ENCODE peak calls at places on chromosomes 7 and 10, in seven cellular contexts. V is AG04449, F is heart right ventricle, N is hepatocyte, B is IMR-90, G is GM23338, R is bronchial epithelial cell. S is an unnamed sample.

GRCh38 chr7:44976746-44977196 is 2.0 kb downstream of the MYO1G start:
- DNase-seq in B (no peak), G (no peak), R (no peak), N (no peak), V (no peak), F (no peak), S (no peak)

GRCh38 chr7:17456541-17456940 is 158.1 kb downstream of the AHR start:
- DNase-seq in B (peak; percentile 14), N (no peak), G (no peak), F (no peak), V (no peak), R (no peak), S (no peak)

GRCh38 chr10:47344996-47345870 is 2.9 kb upstream of the RBP3 start:
- DNase-seq in N (no peak), V (no peak), B (no peak), R (no peak), F (no peak), G (no peak), S (no peak)

GRCh38 chr7:107035446-107035845 is 9.1 kb upstream of the PRKAR2B start:
- DNase-seq in R (peak; percentile 62), N (peak; percentile 28), V (peak; percentile 66), F (no peak), G (no peak), B (peak; percentile 95), S (no peak)

GRCh38 chr7:5495581-5496375 is 72.1 kb upstream of the TNRC18 start:
- DNase-seq in V (no peak), B (no peak), R (no peak), N (no peak), F (peak; percentile 83), G (no peak), S (no peak)

GRCh38 chr10:51422311-51423120 is 276.9 kb downstream of the CSTF2T start:
- DNase-seq in F (peak; percentile 24), V (peak; percentile 19), N (peak; percentile 71), G (peak; percentile 79), R (peak; percentile 47), B (peak; percentile 76), S (peak; percentile 54)

GRCh38 chr7:55570939-55571338 is 1.4 kb downstream of the VOPP1 start:
- DNase-seq in G (no peak), R (peak; percentile 88), V (no peak), F (no peak), N (no peak), B (peak; percentile 84), S (no peak)

GRCh38 chr10:91511549-91512330 is 101.6 kb downstream of the HECTD2 start:
- DNase-seq in B (peak; percentile 90), V (peak; percentile 75), F (no peak), R (peak; percentile 81), N (no peak), G (no peak), S (peak; percentile 3)

GRCh38 chr7:6049780-6050179 is 18.6 kb downstream of the ANKRD61 start:
- DNase-seq in B (no peak), F (no peak), G (no peak), R (no peak), N (no peak), V (no peak), S (no peak)

GRCh38 chr7:99579956-99580777 is 17.9 kb upstream of the TMEM225B start:
- DNase-seq in B (peak; percentile 23), V (no peak), R (peak; percentile 13), F (peak; percentile 30), G (peak; percentile 92), N (peak; percentile 75), S (peak; percentile 23)

GRCh38 chr10:115129752-115130151 is 36.6 kb downstream of the ATRNL1 start:
- DNase-seq in V (no peak), B (peak; percentile 37), F (no peak), N (peak; percentile 30), G (peak; percentile 57), R (peak; percentile 44), S (peak; percentile 28)

GRCh38 chr7:27576360-27576944 is 86.2 kb downstream of the HIBADH start:
- DNase-seq in N (peak; percentile 70), F (no peak), B (peak; percentile 46), V (no peak), R (peak; percentile 54), G (peak; percentile 71), S (peak; percentile 39)

GRCh38 chr10:92404592-92404991 is 113.6 kb downstream of the MARCHF5 start:
- DNase-seq in G (no peak), N (no peak), V (no peak), B (no peak), R (no peak), F (no peak), S (no peak)

GRCh38 chr10:132677905-132678298 is 108.0 kb downstream of the NKX6-2 start:
- DNase-seq in B (no peak), V (no peak), F (no peak), N (no peak), G (no peak), R (no peak), S (no peak)
- H3K4me3 ChIP-seq in B (no peak overlapping the region), V (no peak overlapping the region), F (no peak overlapping the region), N (no peak overlapping the region), G (no peak overlapping the region), R (no peak overlapping the region), S (no peak overlapping the region)

GRCh38 chr10:44834131-44834530 is 77.0 kb upstream of the TMEM72 start:
- DNase-seq in G (no peak), R (no peak), F (no peak), N (no peak), V (no peak), B (no peak), S (no peak)
- TF ChIP-seq CTCF in G (no peak), R (no peak), F (no peak), N (no peak), V (no peak), B (no peak), S (no peak)

GRCh38 chr7:149719912-149720335 is 53.5 kb downstream of the ZNF467 start:
- DNase-seq in R (no peak), F (no peak), V (no peak), N (no peak), B (no peak), G (no peak), S (peak; percentile 52)
- H3K4me3 ChIP-seq in R (no peak overlapping the region), F (no peak overlapping the region), V (no peak overlapping the region), N (no peak overlapping the region), B (no peak overlapping the region), G (no peak overlapping the region), S (no peak overlapping the region)

DNA sequence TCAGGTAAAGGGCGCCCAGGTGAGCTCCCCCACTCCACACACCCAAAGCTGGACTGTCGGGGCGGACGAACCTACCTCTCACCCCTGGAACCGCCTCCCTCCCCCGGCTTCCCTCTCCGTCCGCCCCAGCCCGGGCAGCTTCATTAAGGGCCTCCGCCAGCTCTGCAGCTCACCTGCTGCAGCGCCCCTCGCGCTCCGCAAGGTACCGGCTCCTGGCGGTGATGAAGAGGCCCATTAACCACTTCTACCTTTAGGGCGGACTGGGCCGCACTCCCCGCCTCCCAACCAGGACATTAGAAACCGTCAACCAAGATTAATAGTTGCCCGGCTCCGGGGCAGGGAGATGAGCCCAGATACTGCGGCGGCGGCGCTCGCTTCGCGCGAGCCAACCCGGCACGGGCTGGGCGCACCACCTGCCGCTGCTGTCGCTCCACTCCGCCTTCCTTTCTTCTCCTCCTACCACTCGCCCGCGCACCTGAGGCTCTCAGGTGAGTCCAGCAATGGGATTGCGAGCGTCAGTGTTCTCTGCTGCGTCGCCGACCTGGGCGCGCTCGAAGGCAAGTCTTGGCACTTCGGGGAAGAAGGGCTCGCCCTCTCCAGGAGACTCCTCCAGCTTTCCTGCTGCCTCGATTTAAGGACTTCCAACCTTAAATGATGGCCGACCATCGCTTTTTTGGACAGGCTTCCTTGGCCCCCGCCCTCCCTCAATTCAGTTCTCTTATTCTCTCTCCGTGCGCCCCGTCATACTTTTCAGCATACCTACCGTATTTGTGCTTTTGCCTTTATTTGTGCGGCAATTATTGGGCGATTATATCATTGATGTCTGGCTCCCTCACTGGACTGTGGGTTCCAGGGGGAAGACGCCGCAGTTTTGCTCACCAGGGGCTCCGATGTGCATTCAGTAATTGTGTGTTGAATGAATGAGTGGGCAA is 13.6 kb upstream of the KAZALD1 start:
- DNase-seq in B (no peak), F (no peak), N (peak; percentile 60), R (no peak), G (peak; percentile 86), V (no peak), S (no peak)
- TF ChIP-seq CTCF in B (no peak), F (no peak), N (peak; percentile 28), R (peak; percentile 2), G (peak; percentile 20), V (no peak), S (no peak)

DNA sequence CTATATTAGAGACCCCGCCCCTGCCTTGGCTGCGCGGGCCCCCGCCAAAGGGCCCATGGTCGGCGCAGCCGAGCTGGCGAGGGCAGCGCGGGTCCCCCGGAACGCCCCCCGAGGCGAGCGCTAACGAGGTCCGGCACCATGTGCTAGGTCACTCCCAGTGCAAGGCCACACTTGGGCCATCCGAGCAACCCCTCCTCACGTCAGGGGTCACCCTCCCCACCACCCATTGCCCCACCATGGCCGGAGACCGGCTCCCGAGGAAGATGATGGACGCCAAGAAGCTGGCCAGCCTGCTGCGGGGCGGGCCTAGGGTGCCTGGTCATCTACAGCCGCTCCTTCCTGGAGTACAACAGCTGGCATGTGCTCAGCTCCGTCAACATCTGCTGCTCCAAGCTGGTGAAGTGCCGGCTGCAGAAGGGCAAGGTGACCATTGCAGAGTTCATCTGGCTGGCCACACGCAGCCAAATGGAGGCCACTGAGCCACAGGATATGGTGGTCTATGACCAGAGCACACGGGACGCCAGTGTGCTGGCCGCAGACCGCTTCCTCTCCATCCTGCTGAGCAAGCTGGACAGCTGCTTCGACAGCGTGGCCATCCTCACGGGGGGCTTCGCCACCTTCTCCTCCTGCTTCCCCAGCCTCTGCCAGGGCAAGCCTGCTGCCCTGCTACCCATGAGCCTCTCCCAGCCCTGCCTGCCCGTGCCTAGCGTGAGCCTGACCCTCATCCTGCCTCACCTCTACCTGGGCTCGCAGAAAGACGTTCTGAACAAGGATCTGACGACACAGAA is 12.4 kb upstream of the SEC24C start:
- DNase-seq in G (no peak), B (no peak), V (no peak), F (no peak), N (no peak), R (no peak), S (no peak)
- H3K4me3 ChIP-seq in G (peak overlapping the region; percentile 91), B (no peak overlapping the region), V (peak overlapping the region; percentile 8), F (no peak overlapping the region), N (no peak overlapping the region), R (no peak overlapping the region), S (no peak overlapping the region)

DNA sequence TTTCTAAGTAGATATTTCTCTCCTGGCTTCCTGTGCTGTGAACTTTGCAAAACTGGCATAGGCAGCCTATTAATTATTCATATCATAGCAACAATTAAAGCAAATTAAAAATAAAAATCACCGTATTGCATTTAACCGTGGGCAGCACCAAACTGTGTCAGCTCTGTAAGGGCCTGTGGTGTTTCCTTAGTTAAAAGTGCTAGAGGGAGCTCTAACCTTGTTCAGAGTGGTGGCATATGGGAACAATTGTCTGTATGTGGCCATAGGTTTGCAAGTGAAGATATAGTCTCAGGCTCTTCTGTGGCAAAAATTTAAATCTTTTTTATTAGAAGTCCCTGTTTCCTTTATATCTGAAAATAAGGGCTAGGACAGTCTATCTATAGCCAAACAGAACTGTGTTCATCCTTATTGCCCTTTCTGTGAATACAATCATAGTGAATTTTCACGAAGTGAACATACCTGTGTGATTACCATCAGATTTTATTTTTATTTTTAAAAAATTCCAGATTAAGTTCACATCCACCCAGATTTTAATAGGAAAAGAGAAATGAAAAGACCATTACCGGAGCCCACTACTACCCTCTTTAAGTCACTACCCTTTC is 92.6 kb downstream of the POLL start:
- DNase-seq in N (peak; percentile 7), F (no peak), R (peak; percentile 29), G (peak; percentile 61), B (peak; percentile 3), V (no peak), S (peak; percentile 17)
- TF ChIP-seq CTCF in N (peak; percentile 42), F (peak; percentile 33), R (peak; percentile 48), G (peak; percentile 52), B (peak; percentile 8), V (no peak), S (peak; percentile 16)

GRCh38 chr10:123132576-123133477 is 2.9 kb upstream of the HMX3 start:
- DNase-seq in F (peak; percentile 81), R (peak; percentile 71), N (peak; percentile 91), B (peak; percentile 76), G (peak; percentile 97), V (no peak), S (peak; percentile 95)
- H3K4me3 ChIP-seq in F (peak overlapping the region; percentile 23), R (peak overlapping the region; percentile 13), N (peak overlapping the region; percentile 46), B (peak overlapping the region; percentile 16), G (peak overlapping the region; percentile 57), V (peak overlapping the region; percentile 38), S (peak overlapping the region; percentile 55)